ENCODE peak calls at places on chromosomes 12 and 14, in seven cellular contexts. One of them, this sample, is unnamed.

GRCh38 chr12:52307836-52308806 is 13.1 kb downstream of the KRT83 start:
- DNase-seq in body of pancreas: peak
- DNase-seq in HCT116: peak
- DNase-seq in A549: peak
- DNase-seq in esophagus muscularis mucosa: no peak
- DNase-seq in Caco-2: peak
- DNase-seq in foreskin fibroblast: peak
- DNase-seq in this sample: peak

GRCh38 chr12:100737168-100737567 is 57.4 kb upstream of the ANO4 start:
- DNase-seq in body of pancreas: no peak
- DNase-seq in HCT116: no peak
- DNase-seq in A549: peak
- DNase-seq in esophagus muscularis mucosa: peak
- DNase-seq in Caco-2: no peak
- DNase-seq in foreskin fibroblast: no peak
- DNase-seq in this sample: no peak

GRCh38 chr12:101642115-101643067 is 47.6 kb downstream of the MYBPC1 start:
- DNase-seq in body of pancreas: peak
- DNase-seq in HCT116: no peak
- DNase-seq in A549: peak
- DNase-seq in esophagus muscularis mucosa: no peak
- DNase-seq in Caco-2: no peak
- DNase-seq in foreskin fibroblast: no peak
- DNase-seq in this sample: peak

GRCh38 chr14:70828188-70828587 is 18.9 kb upstream of the MAP3K9 start:
- DNase-seq in body of pancreas: no peak
- DNase-seq in HCT116: no peak
- DNase-seq in A549: no peak
- DNase-seq in esophagus muscularis mucosa: no peak
- DNase-seq in Caco-2: no peak
- DNase-seq in foreskin fibroblast: no peak
- DNase-seq in this sample: no peak

GRCh38 chr12:111454311-111454710 is 48.6 kb downstream of the SH2B3 start:
- DNase-seq in body of pancreas: no peak
- DNase-seq in HCT116: no peak
- DNase-seq in A549: no peak
- DNase-seq in esophagus muscularis mucosa: peak
- DNase-seq in Caco-2: no peak
- DNase-seq in foreskin fibroblast: no peak
- DNase-seq in this sample: no peak

GRCh38 chr14:104665663-104666522 is 23.5 kb upstream of the INF2 start:
- DNase-seq in body of pancreas: peak
- DNase-seq in HCT116: peak
- DNase-seq in A549: peak
- DNase-seq in esophagus muscularis mucosa: no peak
- DNase-seq in Caco-2: peak
- DNase-seq in foreskin fibroblast: no peak
- DNase-seq in this sample: no peak

GRCh38 chr14:95915326-95915725 is 38.7 kb downstream of the TUNAR start:
- DNase-seq in body of pancreas: no peak
- DNase-seq in HCT116: no peak
- DNase-seq in A549: no peak
- DNase-seq in esophagus muscularis mucosa: no peak
- DNase-seq in Caco-2: no peak
- DNase-seq in foreskin fibroblast: no peak
- DNase-seq in this sample: no peak

GRCh38 chr12:119989619-119990381 is 764 bp downstream of the BICDL1 start:
- DNase-seq in body of pancreas: peak
- DNase-seq in HCT116: no peak
- DNase-seq in A549: peak
- DNase-seq in esophagus muscularis mucosa: no peak
- DNase-seq in Caco-2: peak
- DNase-seq in foreskin fibroblast: peak
- DNase-seq in this sample: peak

GRCh38 chr12:101299346-101299745 is 19.4 kb downstream of the UTP20 start:
- DNase-seq in body of pancreas: no peak
- DNase-seq in HCT116: no peak
- DNase-seq in A549: no peak
- DNase-seq in esophagus muscularis mucosa: no peak
- DNase-seq in Caco-2: no peak
- DNase-seq in foreskin fibroblast: no peak
- DNase-seq in this sample: no peak

GRCh38 chr12:116406529-116406928 is 129.0 kb upstream of the MED13L start:
- DNase-seq in body of pancreas: peak
- DNase-seq in HCT116: peak
- DNase-seq in A549: peak
- DNase-seq in esophagus muscularis mucosa: peak
- DNase-seq in Caco-2: peak
- DNase-seq in foreskin fibroblast: peak
- DNase-seq in this sample: no peak

GRCh38 chr12:80107221-80107620 is 7.9 kb downstream of the OTOGL start:
- DNase-seq in body of pancreas: no peak
- DNase-seq in HCT116: no peak
- DNase-seq in A549: no peak
- DNase-seq in esophagus muscularis mucosa: no peak
- DNase-seq in Caco-2: no peak
- DNase-seq in foreskin fibroblast: no peak
- DNase-seq in this sample: no peak

GRCh38 chr12:77768558-77768957 is 62.1 kb upstream of the NAV3 start:
- DNase-seq in body of pancreas: no peak
- DNase-seq in HCT116: no peak
- DNase-seq in A549: no peak
- DNase-seq in esophagus muscularis mucosa: no peak
- DNase-seq in Caco-2: no peak
- DNase-seq in foreskin fibroblast: no peak
- DNase-seq in this sample: no peak

GRCh38 chr14:64755661-64756265 is 51.5 kb downstream of the PLEKHG3 start:
- DNase-seq in body of pancreas: no peak
- DNase-seq in HCT116: no peak
- DNase-seq in A549: no peak
- DNase-seq in esophagus muscularis mucosa: no peak
- DNase-seq in Caco-2: peak
- DNase-seq in foreskin fibroblast: peak
- DNase-seq in this sample: no peak

GRCh38 chr12:9750276-9751203 is 10.2 kb downstream of the CD69 start:
- DNase-seq in body of pancreas: no peak
- DNase-seq in HCT116: peak
- DNase-seq in A549: peak
- DNase-seq in esophagus muscularis mucosa: no peak
- DNase-seq in Caco-2: no peak
- DNase-seq in foreskin fibroblast: peak
- DNase-seq in this sample: peak

GRCh38 chr12:754871-755562 is 2.6 kb downstream of the WNK1 start:
- DNase-seq in body of pancreas: no peak
- DNase-seq in HCT116: no peak
- DNase-seq in A549: peak
- DNase-seq in esophagus muscularis mucosa: no peak
- DNase-seq in Caco-2: no peak
- DNase-seq in foreskin fibroblast: peak
- DNase-seq in this sample: no peak

GRCh38 chr14:47966411-47966810 is 291.0 kb upstream of the MDGA2 start:
- DNase-seq in body of pancreas: no peak
- DNase-seq in HCT116: no peak
- DNase-seq in A549: no peak
- DNase-seq in esophagus muscularis mucosa: no peak
- DNase-seq in Caco-2: no peak
- DNase-seq in foreskin fibroblast: no peak
- DNase-seq in this sample: no peak

GRCh38 chr14:95065411-95065810 is 91.9 kb downstream of the DICER1 start:
- DNase-seq in body of pancreas: no peak
- DNase-seq in HCT116: no peak
- DNase-seq in A549: no peak
- DNase-seq in esophagus muscularis mucosa: no peak
- DNase-seq in Caco-2: no peak
- DNase-seq in foreskin fibroblast: no peak
- DNase-seq in this sample: no peak

DNA sequence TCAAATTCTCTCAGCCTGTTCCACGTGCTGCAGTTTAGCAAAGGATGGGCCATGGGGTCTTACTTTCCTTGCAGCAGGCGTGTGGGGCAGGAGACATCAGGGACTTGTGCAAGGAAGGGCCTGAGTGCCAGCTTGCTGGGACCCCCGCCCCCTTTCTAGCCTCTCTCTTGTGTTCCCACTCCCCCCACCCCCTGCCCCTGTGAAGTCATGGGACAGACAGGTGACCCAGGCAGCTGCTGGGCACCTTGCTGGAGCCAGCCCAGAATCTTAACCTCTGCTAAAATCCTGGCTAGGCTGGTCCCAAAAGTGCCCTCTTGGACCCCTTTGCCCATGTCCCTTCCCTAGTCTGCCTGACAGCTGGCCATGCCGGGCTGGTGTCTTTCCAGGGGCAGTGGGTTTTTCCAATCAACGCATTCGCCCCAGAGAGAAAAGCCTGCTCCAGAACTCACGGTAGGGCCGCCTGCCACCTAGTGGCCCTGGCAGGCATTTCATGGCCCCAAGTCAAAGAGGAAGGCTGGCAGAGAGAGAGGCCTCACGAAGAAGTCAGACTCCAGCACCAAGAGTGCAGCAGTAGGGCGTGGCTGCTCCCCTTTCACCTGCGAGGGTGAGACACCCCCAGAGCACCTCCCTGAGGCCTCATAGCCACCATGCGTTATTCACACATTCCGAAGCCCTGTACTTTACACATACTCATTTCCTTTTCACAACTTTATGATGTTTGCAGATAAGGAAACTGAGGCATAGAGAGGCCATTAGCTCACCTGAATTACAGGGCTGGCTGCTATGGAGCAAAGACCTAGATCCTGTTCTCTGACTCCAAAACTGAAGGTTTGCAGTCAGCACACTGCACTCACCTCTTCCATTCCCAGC is 67.4 kb downstream of the LGMN start:
- DNase-seq in body of pancreas: peak
- DNase-seq in HCT116: peak
- DNase-seq in A549: peak
- DNase-seq in esophagus muscularis mucosa: no peak
- DNase-seq in Caco-2: peak
- DNase-seq in foreskin fibroblast: peak
- DNase-seq in this sample: peak
- TF ChIP-seq CTCF in body of pancreas: peak
- TF ChIP-seq CTCF in HCT116: peak
- TF ChIP-seq CTCF in A549: peak
- TF ChIP-seq CTCF in esophagus muscularis mucosa: peak
- TF ChIP-seq CTCF in Caco-2: peak
- TF ChIP-seq CTCF in foreskin fibroblast: peak
- TF ChIP-seq CTCF in this sample: peak

DNA sequence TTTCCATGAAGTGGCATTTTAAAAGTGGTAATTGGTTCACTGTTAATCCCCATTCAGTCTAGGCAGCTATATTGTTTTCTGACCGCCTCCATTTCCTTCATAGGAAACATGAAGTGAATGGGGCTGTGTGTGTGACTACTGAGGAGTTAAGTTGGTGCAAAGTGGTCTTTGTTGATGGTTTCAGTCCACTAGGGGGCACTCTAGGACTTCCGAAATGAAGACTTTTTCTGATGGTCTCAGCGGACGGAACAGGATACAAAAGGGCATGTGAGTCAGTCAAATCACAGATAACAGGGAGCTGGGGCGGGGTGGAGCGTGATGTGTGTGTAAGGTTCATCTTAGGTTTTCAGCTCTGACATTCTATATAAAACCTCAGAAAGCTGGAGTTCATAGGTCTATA is 240.1 kb upstream of the OR4E1 start:
- DNase-seq in body of pancreas: peak
- DNase-seq in HCT116: peak
- DNase-seq in A549: peak
- DNase-seq in esophagus muscularis mucosa: no peak
- DNase-seq in Caco-2: peak
- DNase-seq in foreskin fibroblast: no peak
- DNase-seq in this sample: peak
- TF ChIP-seq CTCF in body of pancreas: no peak
- TF ChIP-seq CTCF in HCT116: peak
- TF ChIP-seq CTCF in A549: peak
- TF ChIP-seq CTCF in esophagus muscularis mucosa: peak
- TF ChIP-seq CTCF in Caco-2: peak
- TF ChIP-seq CTCF in foreskin fibroblast: peak
- TF ChIP-seq CTCF in this sample: peak

DNA sequence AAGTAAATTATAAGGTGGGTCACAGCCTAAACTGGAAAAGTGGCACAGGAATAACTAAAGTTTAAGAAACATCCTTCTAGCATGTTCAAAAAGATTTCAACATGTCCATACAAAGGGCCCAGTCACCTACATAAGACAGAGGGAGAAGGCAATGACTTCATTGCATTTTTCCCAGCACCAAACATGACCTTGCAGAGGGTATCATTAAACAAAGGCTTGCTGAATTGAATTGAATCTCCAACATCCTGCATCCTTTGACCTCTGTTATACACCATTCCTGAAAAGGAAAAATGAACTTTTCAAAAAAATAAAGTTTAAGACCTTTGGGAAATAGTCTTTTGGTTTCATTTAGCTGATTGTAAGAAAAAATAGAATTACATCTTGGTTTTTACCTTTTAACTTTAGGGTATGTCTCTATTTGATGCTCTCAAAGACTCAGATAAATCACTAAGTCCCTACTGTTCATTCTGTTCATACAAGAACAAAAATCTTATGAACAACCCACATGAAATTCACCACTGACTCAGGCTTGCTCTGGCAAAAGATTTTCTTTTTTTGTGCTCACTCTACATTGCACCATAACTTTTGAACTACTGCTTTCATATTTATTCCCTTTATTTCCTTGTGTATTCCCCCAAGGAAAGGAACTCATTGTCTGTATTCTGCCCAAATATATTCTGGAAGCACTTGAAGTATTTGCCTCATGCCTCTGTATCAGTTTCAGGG is 121.8 kb downstream of the DUSP6 start:
- DNase-seq in body of pancreas: no peak
- DNase-seq in HCT116: no peak
- DNase-seq in A549: no peak
- DNase-seq in esophagus muscularis mucosa: no peak
- DNase-seq in Caco-2: no peak
- DNase-seq in foreskin fibroblast: no peak
- DNase-seq in this sample: no peak
- TF ChIP-seq CTCF in body of pancreas: no peak
- TF ChIP-seq CTCF in HCT116: no peak
- TF ChIP-seq CTCF in A549: no peak
- TF ChIP-seq CTCF in esophagus muscularis mucosa: no peak
- TF ChIP-seq CTCF in Caco-2: no peak
- TF ChIP-seq CTCF in foreskin fibroblast: no peak
- TF ChIP-seq CTCF in this sample: no peak

DNA sequence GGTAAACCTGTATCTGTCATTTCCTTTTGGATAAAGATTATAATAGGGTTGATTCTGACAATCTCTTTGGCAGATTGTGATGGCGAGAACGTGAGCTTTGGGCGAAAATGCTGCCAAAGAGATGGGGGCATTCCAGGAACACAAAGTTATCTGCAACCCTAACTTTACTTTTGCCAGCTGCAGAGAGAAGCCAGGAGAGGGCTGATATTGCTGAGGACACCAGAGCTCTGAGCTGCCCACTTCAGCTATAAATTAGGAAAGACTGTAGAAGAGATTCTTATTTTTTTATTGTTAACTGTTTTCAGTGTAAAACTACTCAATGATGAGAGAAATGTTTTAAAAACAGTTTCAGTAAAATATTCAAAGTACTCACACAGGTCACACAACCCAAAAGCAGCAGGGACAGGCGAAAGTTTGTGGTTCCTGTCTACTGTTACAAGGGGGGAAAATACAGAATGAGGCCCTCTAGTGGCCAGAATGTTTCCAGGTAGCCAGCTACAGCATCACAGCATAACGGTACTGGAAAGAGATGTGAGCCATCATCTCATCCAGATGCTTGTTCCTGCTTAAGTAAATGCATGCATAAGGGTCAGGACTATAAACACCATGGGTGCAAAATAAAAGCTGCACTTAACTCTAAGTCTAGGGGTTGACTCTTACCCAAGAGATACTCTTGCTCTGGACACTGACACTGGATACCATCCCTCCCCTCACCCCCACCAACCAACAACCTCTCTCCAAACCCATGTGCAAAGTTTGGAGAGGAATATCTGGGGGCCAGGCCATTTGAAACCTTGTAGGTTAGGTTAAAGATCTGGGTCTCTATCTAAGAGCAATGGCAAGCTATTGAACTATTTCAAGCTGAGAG is 498.4 kb downstream of the RMST start:
- DNase-seq in body of pancreas: peak
- DNase-seq in HCT116: peak
- DNase-seq in A549: peak
- DNase-seq in esophagus muscularis mucosa: no peak
- DNase-seq in Caco-2: no peak
- DNase-seq in foreskin fibroblast: no peak
- DNase-seq in this sample: peak
- TF ChIP-seq CTCF in body of pancreas: peak
- TF ChIP-seq CTCF in HCT116: peak
- TF ChIP-seq CTCF in A549: peak
- TF ChIP-seq CTCF in esophagus muscularis mucosa: peak
- TF ChIP-seq CTCF in Caco-2: peak
- TF ChIP-seq CTCF in foreskin fibroblast: peak
- TF ChIP-seq CTCF in this sample: peak